ENCODE peak calls at places on chromosomes 12 and 14, in seven cellular contexts. U, Z, G, P, N, V and I are unnamed samples.

GRCh38 chr14:88229428-88229827 is 93.6 kb downstream of the KCNK10 start:
- DNase-seq in U (no peak), V (no peak), G (no peak), P (no peak), N (no peak), Z (no peak), I (no peak)

GRCh38 chr14:75559451-75560187 is 18.8 kb upstream of the FLVCR2 start:
- DNase-seq in U (peak), Z (peak), P (no peak), N (no peak), G (no peak), V (no peak), I (no peak)

GRCh38 chr14:97603201-97603600 is 806.0 kb downstream of the VRK1 start:
- DNase-seq in N (no peak), G (no peak), Z (no peak), V (peak), P (no peak), U (no peak), I (no peak)

GRCh38 chr14:26765768-26766550 is 168.1 kb upstream of the NOVA1 start:
- DNase-seq in N (no peak), G (peak), U (peak), Z (no peak), V (no peak), P (peak), I (no peak)

GRCh38 chr14:65565948-65566347 is 153.4 kb downstream of the FUT8 start:
- DNase-seq in N (no peak), G (no peak), U (peak), V (no peak), Z (peak), P (peak), I (no peak)

GRCh38 chr14:99342204-99342603 is 70.2 kb upstream of the BCL11B start:
- DNase-seq in Z (no peak), G (no peak), U (no peak), N (no peak), V (no peak), P (no peak), I (peak)

GRCh38 chr14:105944632-105945610 is 418.5 kb downstream of the TMEM121 start:
- DNase-seq in Z (peak), V (peak), G (no peak), U (no peak), N (no peak), P (peak), I (peak)

GRCh38 chr14:41299924-41300323 is 306.8 kb upstream of the LRFN5 start:
- DNase-seq in Z (no peak), P (peak), G (no peak), U (no peak), N (no peak), V (no peak), I (no peak)

GRCh38 chr12:96103067-96103650 is 67.8 kb upstream of the LTA4H start:
- DNase-seq in Z (no peak), N (no peak), G (no peak), V (no peak), U (no peak), P (no peak), I (peak)

GRCh38 chr12:126474703-126475102 is 1409.5 kb downstream of the AACS start:
- DNase-seq in V (no peak), Z (peak), N (no peak), P (no peak), G (no peak), U (no peak), I (no peak)

GRCh38 chr12:109518820-109519665 is 41.6 kb downstream of the UBE3B start:
- DNase-seq in U (peak), Z (peak), P (peak), V (peak), G (peak), N (peak), I (no peak)

GRCh38 chr14:85191986-85192385 is 338.0 kb upstream of the FLRT2 start:
- DNase-seq in G (no peak), N (no peak), V (no peak), Z (no peak), U (no peak), P (no peak), I (no peak)

GRCh38 chr12:8088574-8088973 is 6.5 kb downstream of the NECAP1 start:
- DNase-seq in N (no peak), U (no peak), G (no peak), Z (no peak), V (peak), P (no peak), I (no peak)

GRCh38 chr14:28577711-28578131 is 188.9 kb upstream of the FOXG1 start:
- DNase-seq in U (peak), Z (peak), P (peak), G (peak), N (no peak), V (no peak), I (no peak)

GRCh38 chr14:53954551-53955233 is 1.9 kb downstream of the BMP4 start:
- DNase-seq in U (peak), Z (peak), P (no peak), N (no peak), V (no peak), G (no peak), I (peak)

GRCh38 chr12:56591111-56591510 is 39.0 kb downstream of the BAZ2A start:
- DNase-seq in N (no peak), Z (no peak), V (no peak), G (no peak), U (no peak), P (no peak), I (no peak)

GRCh38 chr12:88166179-88166578 is 24.1 kb downstream of the TMTC3 start:
- DNase-seq in G (no peak), P (no peak), U (no peak), V (no peak), N (no peak), Z (no peak), I (no peak)